ENCODE peak calls at places on chromosomes 6 and 20, in eight cellular contexts. N is fibroblast of pulmonary artery, P is astrocyte of the spinal cord, L is adrenal gland, C is heart right ventricle, W is pancreas, M is vagina, V is psoas muscle. Z is an unnamed sample.

GRCh38 chr6:36692861-36693702 is 4.5 kb upstream of the RAB44 start:
- DNase-seq in N (no peak), P (no peak), L (no peak), C (peak; percentile 65), W (peak; percentile 56), M (no peak), V (peak; percentile 39), Z (no peak)

GRCh38 chr20:31869942-31870702 is at the start of the genes DUSP15 and TTLL9:
- DNase-seq in N (no peak), P (no peak), L (peak; percentile 62), C (peak; percentile 49), W (peak; percentile 30), M (peak; percentile 85), V (no peak), Z (no peak)

GRCh38 chr20:34643919-34644318 is 33.0 kb downstream of the PIGU start:
- DNase-seq in N (peak; percentile 92), P (peak; percentile 40), L (no peak), C (no peak), W (no peak), M (no peak), V (no peak), Z (no peak)

GRCh38 chr6:70103798-70104197 is 199.1 kb downstream of the COL9A1 start:
- DNase-seq in N (no peak), P (no peak), L (no peak), C (no peak), W (no peak), M (no peak), V (no peak), Z (no peak)

GRCh38 chr6:44304282-44305199 is 8.6 kb downstream of the AARS2 start:
- DNase-seq in N (peak; percentile 52), P (peak; percentile 42), L (no peak), C (no peak), W (no peak), M (no peak), V (peak; percentile 30), Z (no peak)

GRCh38 chr6:89434954-89435353 is 2.0 kb downstream of the ANKRD6 start:
- DNase-seq in N (no peak), P (no peak), L (no peak), C (no peak), W (no peak), M (no peak), V (no peak), Z (no peak)

GRCh38 chr6:84422380-84422968 is 195.0 kb upstream of the CEP162 start:
- DNase-seq in N (peak; percentile 88), P (peak; percentile 78), L (peak; percentile 20), C (peak; percentile 39), W (no peak), M (no peak), V (peak; percentile 37), Z (no peak)

GRCh38 chr20:43821795-43822194 is 92.9 kb upstream of the TOX2 start:
- DNase-seq in N (peak; percentile 21), P (no peak), L (no peak), C (no peak), W (no peak), M (no peak), V (no peak), Z (no peak)

GRCh38 chr6:88558981-88559380 is 392.8 kb upstream of the CNR1 start:
- DNase-seq in N (no peak), P (no peak), L (no peak), C (no peak), W (no peak), M (peak; percentile 76), V (no peak), Z (no peak)

GRCh38 chr6:39203804-39204495 is 25.3 kb downstream of the KCNK5 start:
- DNase-seq in N (no peak), P (no peak), L (no peak), C (no peak), W (peak; percentile 61), M (no peak), V (no peak), Z (no peak)

GRCh38 chr6:3421763-3422456 is 34.9 kb downstream of the SLC22A23 start:
- DNase-seq in N (peak; percentile 81), P (peak; percentile 83), L (no peak), C (no peak), W (no peak), M (no peak), V (no peak), Z (no peak)

GRCh38 chr20:58650181-58650775 is 805 bp upstream of the STX16 start:
- DNase-seq in N (no peak), P (no peak), L (peak; percentile 58), C (peak; percentile 45), W (peak; percentile 15), M (no peak), V (no peak), Z (no peak)

GRCh38 chr6:158040804-158041347 is 59.2 kb downstream of the SYNJ2 start:
- DNase-seq in N (peak; percentile 88), P (no peak), L (no peak), C (no peak), W (no peak), M (no peak), V (no peak), Z (no peak)

GRCh38 chr20:5642155-5642981 is 107.8 kb upstream of the SHLD1 start:
- DNase-seq in N (peak; percentile 88), P (peak; percentile 51), L (peak; percentile 59), C (no peak), W (no peak), M (no peak), V (no peak), Z (no peak)

GRCh38 chr20:7657569-7657968 is 282.7 kb downstream of the HAO1 start:
- DNase-seq in N (no peak), P (no peak), L (no peak), C (no peak), W (no peak), M (no peak), V (no peak), Z (no peak)

GRCh38 chr6:90811596-90812226 is 224.8 kb upstream of the MAP3K7 start:
- DNase-seq in N (no peak), P (no peak), L (no peak), C (no peak), W (no peak), M (no peak), V (no peak), Z (no peak)

GRCh38 chr20:63114693-63115069 is 101.2 kb downstream of the YTHDF1 start:
- DNase-seq in N (no peak), P (no peak), L (no peak), C (peak; percentile 1), W (no peak), M (no peak), V (no peak), Z (no peak)

GRCh38 chr6:146850238-146850896 is 251.6 kb downstream of the ADGB start:
- DNase-seq in N (peak; percentile 89), P (peak; percentile 70), L (no peak), C (no peak), W (no peak), M (no peak), V (no peak), Z (peak; percentile 58)

GRCh38 chr6:1604347-1604990 is 5.2 kb upstream of the FOXC1 start:
- DNase-seq in N (peak; percentile 48), P (peak; percentile 33), L (peak; percentile 64), C (peak; percentile 80), W (peak; percentile 49), M (no peak), V (peak; percentile 70), Z (no peak)

GRCh38 chr20:8855315-8855714 is 213.6 kb upstream of the PLCB4 start:
- DNase-seq in N (peak; percentile 54), P (peak; percentile 36), L (no peak), C (no peak), W (no peak), M (no peak), V (peak; percentile 17), Z (no peak)

GRCh38 chr20:1569417-1569861 is 11.9 kb upstream of the SIRPD start:
- DNase-seq in N (peak; percentile 27), P (no peak), L (no peak), C (no peak), W (no peak), M (no peak), V (no peak), Z (no peak)

GRCh38 chr6:61887425-61887824 is 398.6 kb downstream of the KHDRBS2 start:
- DNase-seq in N (no peak), P (peak; percentile 2), L (no peak), C (no peak), W (no peak), M (no peak), V (no peak), Z (no peak)

DNA sequence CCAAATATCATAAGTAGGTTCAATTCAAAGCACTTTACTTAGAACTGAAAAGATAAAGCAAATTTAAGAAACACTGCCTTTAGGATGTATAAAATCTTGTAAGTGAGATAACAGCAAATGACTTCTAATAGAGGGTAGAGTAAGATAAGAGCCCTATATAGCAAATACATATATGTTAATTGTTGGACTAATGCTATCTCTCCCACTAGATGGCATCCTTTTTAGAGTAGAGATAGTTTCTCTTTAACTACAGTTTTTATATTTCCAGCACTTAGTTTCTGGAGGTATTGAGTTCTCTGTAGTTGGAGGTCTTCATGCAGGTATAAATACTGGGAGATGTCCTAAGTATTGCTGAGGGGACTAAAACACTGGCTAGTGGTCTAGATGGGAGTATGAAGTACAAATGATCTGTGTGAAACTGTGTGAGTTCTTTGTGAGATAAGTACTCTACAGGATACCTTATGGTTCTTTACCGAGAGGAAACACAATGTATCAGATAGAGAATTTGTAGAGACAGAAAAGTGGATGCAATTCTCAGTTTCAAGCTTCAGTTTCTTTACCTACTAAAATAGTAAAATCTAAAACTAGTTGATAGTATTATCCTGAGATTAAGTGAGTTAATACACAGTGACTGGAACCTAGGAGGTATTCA is 399.3 kb downstream of the KHDRBS2 start:
- DNase-seq in N (no peak), P (no peak), L (no peak), C (no peak), W (no peak), M (no peak), V (no peak), Z (no peak)
- TF ChIP-seq CTCF in N (no peak), P (no peak), L (no peak), C (no peak), W (no peak), M (no peak), V (no peak), Z (peak; percentile 34)

DNA sequence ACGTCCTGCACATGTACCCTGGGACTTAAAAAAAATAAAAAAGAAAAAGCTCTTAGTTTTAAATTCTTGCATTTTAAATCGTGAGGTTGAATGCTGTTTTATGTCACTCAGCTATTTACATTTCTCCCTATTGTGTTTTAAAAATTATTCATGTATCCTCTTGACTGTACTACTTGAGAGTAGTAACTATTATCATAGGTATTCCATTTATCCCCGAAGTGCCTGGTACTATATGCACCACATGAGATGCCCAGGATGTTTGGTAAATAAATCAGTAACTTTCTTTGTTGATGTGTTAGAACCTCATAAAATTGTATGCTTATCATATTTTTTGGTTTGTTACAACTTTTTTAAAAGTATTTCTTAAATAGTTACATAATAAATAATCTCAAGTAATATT is 18.4 kb downstream of the MAP3K4 start:
- DNase-seq in N (no peak), P (no peak), L (no peak), C (no peak), W (no peak), M (no peak), V (no peak), Z (no peak)
- H3K4me3 ChIP-seq in N (no peak overlapping the region), P (no peak overlapping the region), L (no peak overlapping the region), C (no peak overlapping the region), W (no peak overlapping the region), M (no peak overlapping the region), V (no peak overlapping the region), Z (no peak overlapping the region)

GRCh38 chr6:32095338-32096086 is 13.6 kb downstream of the TNXB start:
- DNase-seq in N (no peak), P (no peak), L (no peak), C (no peak), W (no peak), M (no peak), V (no peak), Z (no peak)
- TF ChIP-seq CTCF in N (peak; percentile 3), P (peak; percentile 6), L (no peak), C (no peak), W (no peak), M (no peak), V (no peak), Z (no peak)

GRCh38 chr6:169174516-169175359 is 78.9 kb downstream of the THBS2 start:
- DNase-seq in N (no peak), P (no peak), L (no peak), C (no peak), W (no peak), M (peak; percentile 76), V (no peak), Z (no peak)
- H3K4me3 ChIP-seq in N (no peak overlapping the region), P (no peak overlapping the region), L (no peak overlapping the region), C (no peak overlapping the region), W (no peak overlapping the region), M (no peak overlapping the region), V (peak overlapping the region; percentile 52), Z (no peak overlapping the region)

Z was measured in epithelial cell of proximal tubule.